ENCODE peak calls at places on chromosomes 6 and 20, in ten cellular contexts. G is psoas muscle, M is M059J, O is amniotic stem cell, E is GM23338, P is brain pericyte, U is cardiac muscle cell, Z is NCI-H345, X is NCI-H524 treated with DMSO at 0.1 percent for 48 hours, R is ovary. I is an unnamed sample.
A peak's percentile ranks its signal among the peaks of the same experiment; 100 is the strongest.

GRCh38 chr20:63702751-63703470 is 4.9 kb downstream of the ARFRP1 start:
- DNase-seq in G (no peak), M (peak; percentile 11), O (no peak), E (no peak), P (no peak), U (no peak), Z (no peak), X (no peak), R (no peak), I (peak; percentile 60)

GRCh38 chr6:37038297-37039198 is 33.1 kb downstream of the FGD2 start:
- DNase-seq in G (peak; percentile 73), M (no peak), O (no peak), E (no peak), P (no peak), U (peak; percentile 87), Z (no peak), X (no peak), R (peak; percentile 88), I (no peak)

GRCh38 chr6:153790881-153791473 is 248.1 kb upstream of the OPRM1 start:
- DNase-seq in G (no peak), M (peak; percentile 54), O (no peak), E (peak; percentile 68), P (no peak), U (peak; percentile 37), Z (no peak), X (no peak), R (no peak), I (no peak)

GRCh38 chr6:117266948-117267347 is 1.6 kb downstream of the VGLL2 start:
- DNase-seq in G (no peak), M (no peak), O (no peak), E (no peak), P (no peak), U (no peak), Z (no peak), X (no peak), R (no peak), I (no peak)

GRCh38 chr6:46421239-46421638 is 70.0 kb downstream of the RCAN2 start:
- DNase-seq in G (no peak), M (peak; percentile 36), O (no peak), E (no peak), P (no peak), U (peak; percentile 12), Z (no peak), X (no peak), R (no peak), I (no peak)

GRCh38 chr6:12280458-12280857 is 9.7 kb upstream of the EDN1 start:
- DNase-seq in G (peak; percentile 26), M (peak; percentile 96), O (no peak), E (no peak), P (no peak), U (peak; percentile 31), Z (no peak), X (no peak), R (no peak), I (no peak)

GRCh38 chr6:105733556-105734162 is 330.8 kb upstream of the PREP start:
- DNase-seq in G (no peak), M (peak; percentile 43), O (no peak), E (peak; percentile 79), P (no peak), U (peak; percentile 43), Z (peak; percentile 4), X (no peak), R (no peak), I (no peak)

GRCh38 chr6:45900808-45901752 is 114.6 kb downstream of the CLIC5 start:
- DNase-seq in G (no peak), M (peak; percentile 71), O (no peak), E (peak; percentile 21), P (no peak), U (peak; percentile 63), Z (no peak), X (no peak), R (no peak), I (no peak)

GRCh38 chr6:148954461-148954860 is 207.6 kb downstream of the UST start:
- DNase-seq in G (no peak), M (no peak), O (no peak), E (no peak), P (no peak), U (no peak), Z (no peak), X (no peak), R (no peak), I (no peak)

GRCh38 chr20:62744761-62745160 is 36.1 kb downstream of the NTSR1 start:
- DNase-seq in G (no peak), M (no peak), O (no peak), E (no peak), P (no peak), U (no peak), Z (no peak), X (no peak), R (no peak), I (no peak)

GRCh38 chr20:19735446-19735845 is 22.6 kb upstream of the RIN2 start:
- DNase-seq in G (peak; percentile 78), M (peak; percentile 94), O (peak; percentile 42), E (no peak), P (no peak), U (peak; percentile 88), Z (no peak), X (peak; percentile 37), R (peak; percentile 53), I (no peak)

GRCh38 chr6:109939654-109940053 is 38.5 kb upstream of the GPR6 start:
- DNase-seq in G (no peak), M (peak; percentile 65), O (no peak), E (no peak), P (no peak), U (no peak), Z (no peak), X (no peak), R (no peak), I (no peak)

GRCh38 chr6:138101946-138102731 is 5.1 kb downstream of the PERP start:
- DNase-seq in G (no peak), M (no peak), O (no peak), E (no peak), P (no peak), U (no peak), Z (no peak), X (no peak), R (no peak), I (no peak)

I was measured in activated effector memory CD4-positive, alpha-beta T cell treated with anti-CD3 and anti-CD28 coated beads, Interleukin-2, amount 50 U/mL, for 16 hours.